ENCODE peak calls at places on chromosomes 5 and 9, in five cellular contexts. One of them, this sample, is unnamed.

GRCh38 chr9:2567922-2568321 is 53.7 kb upstream of the VLDLR start:
- DNase-seq in HCT116: no peak
- DNase-seq in AG10803: peak; percentile 8
- DNase-seq in psoas muscle: no peak
- DNase-seq in lower lobe of right lung: no peak
- DNase-seq in this sample: peak; percentile 51

GRCh38 chr5:158406884-158407790 is 548.2 kb upstream of the CLINT1 start:
- DNase-seq in lower lobe of right lung: no peak
- DNase-seq in AG10803: peak; percentile 81
- DNase-seq in psoas muscle: no peak
- DNase-seq in HCT116: no peak
- DNase-seq in this sample: peak; percentile 94

GRCh38 chr9:77883846-77884771 is 147.5 kb downstream of the GNAQ start:
- DNase-seq in HCT116: no peak
- DNase-seq in psoas muscle: no peak
- DNase-seq in lower lobe of right lung: no peak
- DNase-seq in AG10803: peak; percentile 39
- DNase-seq in this sample: peak; percentile 89

GRCh38 chr5:134460551-134460950 is 48.9 kb upstream of the CDKN2AIPNL start:
- DNase-seq in AG10803: peak; percentile 15
- DNase-seq in HCT116: no peak
- DNase-seq in psoas muscle: peak; percentile 46
- DNase-seq in lower lobe of right lung: no peak
- DNase-seq in this sample: no peak

GRCh38 chr9:135152608-135153337 is 65.3 kb downstream of the OLFM1 start:
- DNase-seq in lower lobe of right lung: no peak
- DNase-seq in AG10803: no peak
- DNase-seq in psoas muscle: no peak
- DNase-seq in HCT116: peak; percentile 19
- DNase-seq in this sample: no peak

GRCh38 chr5:36739751-36740221 is 133.4 kb downstream of the SLC1A3 start:
- DNase-seq in lower lobe of right lung: peak; percentile 78
- DNase-seq in HCT116: peak; percentile 73
- DNase-seq in psoas muscle: peak; percentile 66
- DNase-seq in AG10803: peak; percentile 59
- DNase-seq in this sample: peak; percentile 80

GRCh38 chr5:52010430-52010829 is 627.2 kb downstream of the ISL1 start:
- DNase-seq in AG10803: no peak
- DNase-seq in HCT116: no peak
- DNase-seq in psoas muscle: no peak
- DNase-seq in lower lobe of right lung: no peak
- DNase-seq in this sample: no peak

GRCh38 chr9:135772056-135773042 is 70.4 kb downstream of the KCNT1 start:
- DNase-seq in HCT116: no peak
- DNase-seq in lower lobe of right lung: no peak
- DNase-seq in psoas muscle: no peak
- DNase-seq in AG10803: no peak
- DNase-seq in this sample: no peak

GRCh38 chr9:124810513-124811355 is 33.8 kb downstream of the OLFML2A start:
- DNase-seq in HCT116: peak; percentile 74
- DNase-seq in AG10803: peak; percentile 71
- DNase-seq in lower lobe of right lung: no peak
- DNase-seq in psoas muscle: no peak
- DNase-seq in this sample: peak; percentile 73

GRCh38 chr9:3863114-3863528 is 337.3 kb upstream of the RFX3 start:
- DNase-seq in AG10803: peak; percentile 91
- DNase-seq in HCT116: peak; percentile 78
- DNase-seq in psoas muscle: peak; percentile 52
- DNase-seq in lower lobe of right lung: no peak
- DNase-seq in this sample: peak; percentile 87

GRCh38 chr5:88588609-88589008 is 294.4 kb downstream of the MEF2C start:
- DNase-seq in AG10803: no peak
- DNase-seq in psoas muscle: no peak
- DNase-seq in HCT116: no peak
- DNase-seq in lower lobe of right lung: no peak
- DNase-seq in this sample: no peak

GRCh38 chr9:35774907-35775635 is 16.3 kb upstream of the NPR2 start:
- DNase-seq in psoas muscle: no peak
- DNase-seq in AG10803: no peak
- DNase-seq in HCT116: no peak
- DNase-seq in lower lobe of right lung: no peak
- DNase-seq in this sample: no peak

GRCh38 chr9:95876595-95876994 is 1.1 kb downstream of the ERCC6L2 start:
- DNase-seq in AG10803: peak; percentile 14
- DNase-seq in HCT116: no peak
- DNase-seq in lower lobe of right lung: no peak
- DNase-seq in psoas muscle: no peak
- DNase-seq in this sample: no peak

GRCh38 chr5:127416896-127417295 is 100.5 kb upstream of the PRRC1 start:
- DNase-seq in HCT116: no peak
- DNase-seq in AG10803: no peak
- DNase-seq in psoas muscle: no peak
- DNase-seq in lower lobe of right lung: no peak
- DNase-seq in this sample: no peak

GRCh38 chr9:23635276-23635675 is 190.8 kb downstream of the ELAVL2 start:
- DNase-seq in AG10803: no peak
- DNase-seq in psoas muscle: no peak
- DNase-seq in HCT116: no peak
- DNase-seq in lower lobe of right lung: no peak
- DNase-seq in this sample: no peak

GRCh38 chr5:103703617-103704016 is 141.0 kb upstream of the NUDT12 start:
- DNase-seq in lower lobe of right lung: no peak
- DNase-seq in HCT116: no peak
- DNase-seq in AG10803: no peak
- DNase-seq in psoas muscle: no peak
- DNase-seq in this sample: peak; percentile 56

GRCh38 chr5:83899351-83899970 is 178.8 kb upstream of the HAPLN1 start:
- DNase-seq in HCT116: no peak
- DNase-seq in lower lobe of right lung: no peak
- DNase-seq in AG10803: peak; percentile 80
- DNase-seq in psoas muscle: no peak
- DNase-seq in this sample: no peak

GRCh38 chr5:67639311-67639710 is 442.7 kb upstream of the CD180 start:
- DNase-seq in psoas muscle: peak; percentile 77
- DNase-seq in lower lobe of right lung: no peak
- DNase-seq in HCT116: no peak
- DNase-seq in AG10803: peak; percentile 39
- DNase-seq in this sample: no peak

GRCh38 chr5:78008356-78008967 is 232.3 kb upstream of the TBCA start:
- DNase-seq in AG10803: peak; percentile 51
- DNase-seq in lower lobe of right lung: no peak
- DNase-seq in HCT116: peak; percentile 21
- DNase-seq in psoas muscle: no peak
- DNase-seq in this sample: peak; percentile 42

DNA sequence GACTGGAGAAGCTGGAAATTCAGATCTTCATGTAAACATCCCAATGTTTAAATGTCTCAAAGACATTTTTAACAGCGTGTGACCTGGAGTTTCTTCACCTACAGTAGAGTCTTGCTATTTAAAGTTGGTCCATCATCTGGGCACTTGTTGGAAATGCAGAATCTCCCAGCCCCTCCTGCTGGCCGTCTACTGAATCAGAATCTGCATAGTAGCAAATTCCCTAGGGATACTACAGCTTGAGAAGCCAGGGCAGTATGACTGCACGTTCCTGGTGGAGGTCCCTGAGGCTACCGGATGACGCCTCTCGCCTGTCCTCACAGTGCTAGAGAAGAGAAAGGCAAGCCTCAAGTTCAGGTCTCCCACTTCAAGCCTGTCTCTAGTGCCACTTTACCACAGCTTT is 15.7 kb downstream of the SAP30L start:
- DNase-seq in HCT116: no peak
- DNase-seq in lower lobe of right lung: no peak
- DNase-seq in AG10803: peak; percentile 40
- DNase-seq in psoas muscle: no peak
- DNase-seq in this sample: no peak
- TF ChIP-seq CTCF in HCT116: peak; percentile 30
- TF ChIP-seq CTCF in lower lobe of right lung: no peak
- TF ChIP-seq CTCF in AG10803: peak; percentile 26
- TF ChIP-seq CTCF in psoas muscle: no peak
- TF ChIP-seq CTCF in this sample: no peak

DNA sequence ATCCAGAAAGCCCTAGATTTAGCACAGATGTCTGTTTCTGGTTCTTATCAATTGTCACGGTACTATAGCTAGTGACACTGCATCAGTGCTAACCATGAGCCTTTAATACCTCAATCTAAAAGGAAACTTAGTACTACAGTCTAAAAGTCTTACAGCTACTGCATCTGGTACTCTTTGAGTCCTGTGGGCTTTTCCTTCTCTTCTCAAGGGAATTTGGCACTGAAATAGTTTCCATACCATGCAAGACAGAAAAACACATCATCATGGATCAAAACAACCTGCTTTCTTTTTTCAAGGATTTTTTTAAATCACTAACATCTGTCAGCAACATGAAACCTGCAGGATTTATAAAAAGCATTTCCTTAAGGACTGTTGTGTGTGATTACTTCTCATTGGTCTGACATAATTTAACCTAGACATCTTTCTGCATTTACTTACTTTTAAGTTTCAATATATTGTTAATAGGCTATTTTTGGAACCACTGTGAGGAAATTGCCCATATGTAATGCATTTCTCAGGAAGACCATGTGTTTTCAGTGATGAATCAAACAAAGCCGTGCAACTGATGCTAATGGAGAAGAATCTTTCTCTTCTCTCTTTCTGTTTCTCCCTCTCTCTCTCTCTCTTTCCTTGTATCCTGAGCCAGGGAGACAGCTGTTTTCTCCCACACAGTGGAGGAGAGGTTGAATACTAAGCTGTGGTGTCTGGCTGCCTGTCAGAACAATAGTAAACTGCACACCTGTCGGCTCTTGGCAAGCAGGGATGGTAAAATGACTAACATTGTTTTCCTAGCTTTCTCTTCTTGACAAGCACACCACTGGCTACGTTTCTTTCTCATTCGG is 273.4 kb downstream of the CSNK1G3 start:
- DNase-seq in HCT116: no peak
- DNase-seq in lower lobe of right lung: no peak
- DNase-seq in psoas muscle: no peak
- DNase-seq in AG10803: peak; percentile 91
- DNase-seq in this sample: peak; percentile 62
- H3K4me3 ChIP-seq in HCT116: no peak overlapping the region
- H3K4me3 ChIP-seq in lower lobe of right lung: no peak overlapping the region
- H3K4me3 ChIP-seq in psoas muscle: peak overlapping the region; percentile 20
- H3K4me3 ChIP-seq in AG10803: peak overlapping the region; percentile 48
- H3K4me3 ChIP-seq in this sample: no peak overlapping the region

DNA sequence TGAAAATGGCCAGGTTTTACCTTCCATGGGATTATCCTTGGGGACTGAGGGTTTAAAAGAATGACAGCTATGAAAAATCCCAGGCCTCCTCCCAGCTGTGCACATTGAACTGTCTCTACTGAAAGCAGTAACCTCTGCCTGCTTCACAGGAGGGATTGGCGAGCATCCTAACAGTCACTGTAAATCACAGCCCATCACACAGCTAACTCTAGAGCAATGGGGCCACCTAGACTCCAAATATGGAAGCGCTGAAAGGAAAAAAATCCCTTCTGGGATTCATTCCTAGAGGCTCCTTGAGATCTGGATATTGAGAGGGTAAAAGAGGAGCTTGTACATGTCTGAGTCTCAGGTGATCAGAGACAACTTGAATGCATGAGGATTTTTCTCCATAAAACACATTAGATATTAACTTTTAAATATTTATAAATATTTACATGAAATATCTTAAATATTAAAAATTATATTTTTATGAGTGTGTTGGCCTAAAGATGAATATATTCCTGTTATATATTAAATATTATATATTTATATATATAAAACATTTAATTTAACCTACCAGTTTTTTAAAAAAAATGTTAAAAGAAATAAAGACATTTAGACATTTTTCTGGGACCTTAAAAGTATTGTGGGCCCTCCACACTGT is 133.8 kb upstream of the SLC24A2 start:
- DNase-seq in lower lobe of right lung: no peak
- DNase-seq in HCT116: peak; percentile 15
- DNase-seq in psoas muscle: no peak
- DNase-seq in AG10803: peak; percentile 26
- DNase-seq in this sample: peak; percentile 51
- TF ChIP-seq CTCF in lower lobe of right lung: peak; percentile 11
- TF ChIP-seq CTCF in HCT116: peak; percentile 43
- TF ChIP-seq CTCF in psoas muscle: no peak
- TF ChIP-seq CTCF in AG10803: peak; percentile 45
- TF ChIP-seq CTCF in this sample: peak; percentile 63

GRCh38 chr5:64773533-64773932 is 4.8 kb downstream of the CWC27 start:
- DNase-seq in AG10803: no peak
- DNase-seq in psoas muscle: no peak
- DNase-seq in HCT116: no peak
- DNase-seq in lower lobe of right lung: no peak
- DNase-seq in this sample: no peak
- H3K4me3 ChIP-seq in AG10803: no peak overlapping the region
- H3K4me3 ChIP-seq in psoas muscle: no peak overlapping the region
- H3K4me3 ChIP-seq in HCT116: no peak overlapping the region
- H3K4me3 ChIP-seq in lower lobe of right lung: no peak overlapping the region
- H3K4me3 ChIP-seq in this sample: no peak overlapping the region

This sample was measured in bronchial epithelial cell.